ENCODE peak calls at places on chromosomes 3 and 15, in seven cellular contexts. One of them, this sample, is unnamed.

GRCh38 chr3:177441813-177442646 is 244.7 kb upstream of the TBL1XR1 start:
- DNase-seq in hepatocyte: no peak
- DNase-seq in AG09319: peak
- DNase-seq in cardiac muscle cell: no peak
- DNase-seq in sigmoid colon: peak
- DNase-seq in CD4-positive, alpha-beta T cell: no peak
- DNase-seq in lung: no peak
- DNase-seq in this sample: no peak

GRCh38 chr15:52438047-52438446 is 90.6 kb downstream of the MYO5A start:
- DNase-seq in AG09319: no peak
- DNase-seq in cardiac muscle cell: no peak
- DNase-seq in CD4-positive, alpha-beta T cell: no peak
- DNase-seq in hepatocyte: no peak
- DNase-seq in sigmoid colon: no peak
- DNase-seq in lung: no peak
- DNase-seq in this sample: no peak

GRCh38 chr3:134034005-134034785 is 4.5 kb upstream of the SLCO2A1 start:
- DNase-seq in CD4-positive, alpha-beta T cell: no peak
- DNase-seq in cardiac muscle cell: no peak
- DNase-seq in lung: no peak
- DNase-seq in AG09319: no peak
- DNase-seq in sigmoid colon: peak
- DNase-seq in hepatocyte: no peak
- DNase-seq in this sample: no peak

GRCh38 chr15:32649336-32649735 is 7.8 kb downstream of the SCG5 start:
- DNase-seq in lung: no peak
- DNase-seq in sigmoid colon: no peak
- DNase-seq in cardiac muscle cell: peak
- DNase-seq in CD4-positive, alpha-beta T cell: no peak
- DNase-seq in hepatocyte: peak
- DNase-seq in AG09319: no peak
- DNase-seq in this sample: no peak

GRCh38 chr3:177256991-177257390 is 59.7 kb upstream of the TBL1XR1 start:
- DNase-seq in cardiac muscle cell: no peak
- DNase-seq in lung: no peak
- DNase-seq in hepatocyte: no peak
- DNase-seq in CD4-positive, alpha-beta T cell: no peak
- DNase-seq in sigmoid colon: no peak
- DNase-seq in AG09319: no peak
- DNase-seq in this sample: no peak

GRCh38 chr3:170410428-170411029 is 8.1 kb upstream of the CLDN11 start:
- DNase-seq in lung: no peak
- DNase-seq in sigmoid colon: no peak
- DNase-seq in cardiac muscle cell: peak
- DNase-seq in CD4-positive, alpha-beta T cell: no peak
- DNase-seq in AG09319: no peak
- DNase-seq in hepatocyte: peak
- DNase-seq in this sample: no peak

GRCh38 chr3:194184265-194184751 is 48.4 kb downstream of the HES1 start:
- DNase-seq in AG09319: peak
- DNase-seq in sigmoid colon: no peak
- DNase-seq in cardiac muscle cell: no peak
- DNase-seq in CD4-positive, alpha-beta T cell: no peak
- DNase-seq in hepatocyte: no peak
- DNase-seq in lung: no peak
- DNase-seq in this sample: no peak

GRCh38 chr15:67080118-67080899 is 14.9 kb downstream of the SMAD3 start:
- DNase-seq in cardiac muscle cell: no peak
- DNase-seq in AG09319: peak
- DNase-seq in sigmoid colon: no peak
- DNase-seq in CD4-positive, alpha-beta T cell: no peak
- DNase-seq in hepatocyte: no peak
- DNase-seq in lung: peak
- DNase-seq in this sample: no peak

GRCh38 chr15:100131321-100132224 is 210.2 kb downstream of the ADAMTS17 start:
- DNase-seq in lung: no peak
- DNase-seq in hepatocyte: peak
- DNase-seq in AG09319: no peak
- DNase-seq in sigmoid colon: no peak
- DNase-seq in cardiac muscle cell: peak
- DNase-seq in CD4-positive, alpha-beta T cell: no peak
- DNase-seq in this sample: no peak

GRCh38 chr15:78130012-78130353 is 1.3 kb downstream of the CIB2 start:
- DNase-seq in lung: no peak
- DNase-seq in CD4-positive, alpha-beta T cell: no peak
- DNase-seq in sigmoid colon: no peak
- DNase-seq in hepatocyte: no peak
- DNase-seq in cardiac muscle cell: no peak
- DNase-seq in AG09319: no peak
- DNase-seq in this sample: no peak

GRCh38 chr3:8964436-8965370 is 1.4 kb upstream of the RAD18 start:
- DNase-seq in cardiac muscle cell: no peak
- DNase-seq in sigmoid colon: no peak
- DNase-seq in hepatocyte: peak
- DNase-seq in CD4-positive, alpha-beta T cell: no peak
- DNase-seq in lung: no peak
- DNase-seq in AG09319: peak
- DNase-seq in this sample: no peak

GRCh38 chr15:35206060-35206675 is 121.1 kb upstream of the NANOGP8 start:
- DNase-seq in hepatocyte: peak
- DNase-seq in sigmoid colon: no peak
- DNase-seq in AG09319: no peak
- DNase-seq in lung: no peak
- DNase-seq in CD4-positive, alpha-beta T cell: no peak
- DNase-seq in cardiac muscle cell: no peak
- DNase-seq in this sample: no peak

GRCh38 chr15:43241100-43241499 is 20.3 kb upstream of the EPB42 start:
- DNase-seq in CD4-positive, alpha-beta T cell: no peak
- DNase-seq in hepatocyte: no peak
- DNase-seq in AG09319: peak
- DNase-seq in cardiac muscle cell: no peak
- DNase-seq in sigmoid colon: peak
- DNase-seq in lung: no peak
- DNase-seq in this sample: no peak

GRCh38 chr3:55588120-55588765 is 101.1 kb upstream of the WNT5A start:
- DNase-seq in lung: no peak
- DNase-seq in hepatocyte: no peak
- DNase-seq in cardiac muscle cell: no peak
- DNase-seq in CD4-positive, alpha-beta T cell: no peak
- DNase-seq in AG09319: no peak
- DNase-seq in sigmoid colon: no peak
- DNase-seq in this sample: no peak

DNA sequence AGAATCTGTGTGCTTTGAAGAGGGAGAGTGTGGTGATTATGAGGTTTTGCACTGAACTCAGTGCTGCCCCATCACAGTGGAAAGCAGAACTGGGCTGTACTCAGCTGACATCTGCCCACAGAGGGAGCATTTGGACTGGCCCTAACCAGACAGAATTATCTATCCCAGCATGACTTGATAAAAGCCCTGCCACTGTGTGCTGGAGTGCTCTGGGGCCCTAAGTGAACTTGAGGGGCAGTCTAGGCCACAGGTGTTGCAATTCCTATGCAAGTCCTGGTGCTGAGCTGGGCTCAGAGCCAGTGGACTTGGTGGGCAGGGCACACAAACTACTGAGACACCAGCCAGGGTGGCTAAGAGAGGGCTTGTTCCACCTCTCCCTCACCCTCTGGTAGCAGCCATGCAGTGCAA is 269.2 kb upstream of the CTNNB1 start:
- DNase-seq in cardiac muscle cell: peak
- DNase-seq in sigmoid colon: no peak
- DNase-seq in CD4-positive, alpha-beta T cell: no peak
- DNase-seq in hepatocyte: peak
- DNase-seq in lung: peak
- DNase-seq in AG09319: no peak
- DNase-seq in this sample: no peak
- TF ChIP-seq CTCF in cardiac muscle cell: peak
- TF ChIP-seq CTCF in sigmoid colon: no peak
- TF ChIP-seq CTCF in CD4-positive, alpha-beta T cell: no peak
- TF ChIP-seq CTCF in hepatocyte: peak
- TF ChIP-seq CTCF in lung: no peak
- TF ChIP-seq CTCF in AG09319: no peak
- TF ChIP-seq CTCF in this sample: no peak

GRCh38 chr15:22871481-22872076 is 33.1 kb downstream of the NIPA2 start:
- DNase-seq in lung: no peak
- DNase-seq in CD4-positive, alpha-beta T cell: no peak
- DNase-seq in AG09319: no peak
- DNase-seq in hepatocyte: no peak
- DNase-seq in sigmoid colon: no peak
- DNase-seq in cardiac muscle cell: no peak
- DNase-seq in this sample: no peak

GRCh38 chr15:22870865-22871264 is 32.4 kb downstream of the NIPA2 start:
- DNase-seq in hepatocyte: no peak
- DNase-seq in lung: no peak
- DNase-seq in AG09319: no peak
- DNase-seq in sigmoid colon: no peak
- DNase-seq in CD4-positive, alpha-beta T cell: no peak
- DNase-seq in cardiac muscle cell: no peak
- DNase-seq in this sample: no peak

GRCh38 chr15:22873841-22874240 is 35.4 kb downstream of the NIPA2 start:
- DNase-seq in lung: no peak
- DNase-seq in sigmoid colon: no peak
- DNase-seq in CD4-positive, alpha-beta T cell: no peak
- DNase-seq in AG09319: no peak
- DNase-seq in hepatocyte: no peak
- DNase-seq in cardiac muscle cell: no peak
- DNase-seq in this sample: no peak

GRCh38 chr15:22874256-22874655 is 35.8 kb downstream of the NIPA2 start:
- DNase-seq in AG09319: no peak
- DNase-seq in hepatocyte: no peak
- DNase-seq in lung: no peak
- DNase-seq in sigmoid colon: no peak
- DNase-seq in CD4-positive, alpha-beta T cell: no peak
- DNase-seq in cardiac muscle cell: no peak
- DNase-seq in this sample: no peak

DNA sequence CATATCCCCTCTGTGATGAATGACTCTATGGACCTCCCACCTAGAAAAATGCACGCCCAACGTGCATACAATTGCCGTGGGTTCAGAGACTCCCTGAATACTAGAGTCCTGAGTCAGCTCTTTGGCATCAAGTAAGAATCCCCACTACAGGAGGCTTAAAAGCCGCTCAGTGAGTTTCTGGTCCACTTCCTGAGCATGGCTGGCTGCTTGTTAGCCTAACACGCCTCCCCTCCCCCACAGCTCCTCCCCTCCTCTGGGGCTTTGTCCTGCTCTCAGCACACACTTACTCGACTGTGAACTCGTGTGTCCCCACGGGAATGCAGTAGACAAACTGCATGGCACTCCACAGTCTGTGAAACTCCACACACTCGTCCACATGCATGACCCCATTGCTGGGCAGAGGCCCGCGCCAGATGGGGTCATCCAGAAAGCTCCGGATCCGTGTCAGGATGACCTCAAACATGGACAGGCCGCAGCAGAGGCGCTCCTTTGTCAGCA is 34.8 kb downstream of the NIPA2 start:
- DNase-seq in cardiac muscle cell: no peak
- DNase-seq in hepatocyte: peak
- DNase-seq in CD4-positive, alpha-beta T cell: no peak
- DNase-seq in sigmoid colon: no peak
- DNase-seq in AG09319: no peak
- DNase-seq in lung: no peak
- DNase-seq in this sample: no peak
- TF ChIP-seq CTCF in cardiac muscle cell: no peak
- TF ChIP-seq CTCF in hepatocyte: no peak
- TF ChIP-seq CTCF in CD4-positive, alpha-beta T cell: no peak
- TF ChIP-seq CTCF in sigmoid colon: no peak
- TF ChIP-seq CTCF in AG09319: no peak
- TF ChIP-seq CTCF in lung: no peak
- TF ChIP-seq CTCF in this sample: no peak

GRCh38 chr3:158911586-158911985 is 109.7 kb downstream of the MFSD1 start:
- DNase-seq in CD4-positive, alpha-beta T cell: no peak
- DNase-seq in hepatocyte: no peak
- DNase-seq in lung: no peak
- DNase-seq in sigmoid colon: no peak
- DNase-seq in AG09319: no peak
- DNase-seq in cardiac muscle cell: no peak
- DNase-seq in this sample: no peak

GRCh38 chr3:158909870-158910269 is 108.0 kb downstream of the MFSD1 start:
- DNase-seq in CD4-positive, alpha-beta T cell: no peak
- DNase-seq in sigmoid colon: no peak
- DNase-seq in AG09319: no peak
- DNase-seq in hepatocyte: no peak
- DNase-seq in lung: no peak
- DNase-seq in cardiac muscle cell: no peak
- DNase-seq in this sample: no peak

GRCh38 chr3:158908187-158908762 is 106.4 kb downstream of the MFSD1 start:
- DNase-seq in cardiac muscle cell: no peak
- DNase-seq in CD4-positive, alpha-beta T cell: no peak
- DNase-seq in hepatocyte: no peak
- DNase-seq in sigmoid colon: no peak
- DNase-seq in AG09319: no peak
- DNase-seq in lung: no peak
- DNase-seq in this sample: no peak

GRCh38 chr3:158912621-158913020 is 110.8 kb downstream of the MFSD1 start:
- DNase-seq in lung: no peak
- DNase-seq in hepatocyte: no peak
- DNase-seq in cardiac muscle cell: no peak
- DNase-seq in sigmoid colon: no peak
- DNase-seq in CD4-positive, alpha-beta T cell: no peak
- DNase-seq in AG09319: no peak
- DNase-seq in this sample: no peak

DNA sequence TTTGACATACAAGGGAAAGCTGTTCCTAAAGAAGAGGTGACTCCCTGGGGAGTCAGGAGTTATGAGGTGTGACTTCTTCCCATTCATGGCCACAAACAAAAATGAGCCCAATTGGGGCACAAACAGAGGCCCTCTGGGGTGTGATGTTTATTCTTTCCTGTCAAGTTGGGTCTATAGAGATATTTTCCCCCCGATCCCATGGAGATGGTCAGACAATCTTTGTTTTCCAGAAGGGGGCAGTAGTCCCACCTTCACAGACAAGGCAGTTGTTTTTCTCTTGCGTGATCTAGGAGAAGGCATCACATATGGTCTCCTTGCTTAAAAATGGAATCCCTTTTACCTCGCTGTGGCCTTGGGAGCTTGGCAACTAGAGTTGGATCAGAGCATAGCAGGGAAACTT is 110.3 kb downstream of the MFSD1 start:
- DNase-seq in AG09319: no peak
- DNase-seq in sigmoid colon: no peak
- DNase-seq in lung: no peak
- DNase-seq in hepatocyte: no peak
- DNase-seq in CD4-positive, alpha-beta T cell: no peak
- DNase-seq in cardiac muscle cell: no peak
- DNase-seq in this sample: no peak
- TF ChIP-seq CTCF in AG09319: no peak
- TF ChIP-seq CTCF in sigmoid colon: no peak
- TF ChIP-seq CTCF in lung: no peak
- TF ChIP-seq CTCF in hepatocyte: no peak
- TF ChIP-seq CTCF in CD4-positive, alpha-beta T cell: no peak
- TF ChIP-seq CTCF in cardiac muscle cell: no peak
- TF ChIP-seq CTCF in this sample: peak

DNA sequence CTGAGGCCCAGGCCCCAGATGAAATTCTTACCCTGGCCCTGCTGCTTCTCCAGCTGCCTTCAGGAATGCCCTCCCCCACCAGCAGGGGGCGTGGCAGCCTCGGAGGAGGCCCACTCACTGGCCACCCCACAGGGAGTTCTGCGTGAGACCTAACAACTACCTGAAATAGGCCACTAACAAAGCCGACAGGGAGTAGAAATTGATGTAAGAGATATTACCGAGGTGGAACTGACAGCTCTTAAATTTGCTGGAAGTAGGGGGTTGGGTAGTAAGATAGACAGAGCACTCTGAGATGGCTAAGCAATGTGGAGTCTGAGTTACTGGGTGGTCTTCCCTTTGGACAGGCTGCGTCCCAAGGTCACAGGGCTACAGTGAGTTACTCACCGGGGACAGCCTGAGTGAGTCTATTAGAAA is 240.8 kb downstream of the SHOX2 start:
- DNase-seq in lung: no peak
- DNase-seq in CD4-positive, alpha-beta T cell: no peak
- DNase-seq in AG09319: no peak
- DNase-seq in sigmoid colon: no peak
- DNase-seq in cardiac muscle cell: peak
- DNase-seq in hepatocyte: peak
- DNase-seq in this sample: no peak
- TF ChIP-seq CTCF in lung: no peak
- TF ChIP-seq CTCF in CD4-positive, alpha-beta T cell: peak
- TF ChIP-seq CTCF in AG09319: peak
- TF ChIP-seq CTCF in sigmoid colon: peak
- TF ChIP-seq CTCF in cardiac muscle cell: peak
- TF ChIP-seq CTCF in hepatocyte: peak
- TF ChIP-seq CTCF in this sample: peak